ENCODE peak calls at places on chromosomes 3 and 15, in ten cellular contexts. D is NCI-H1092; F is stimulated activated CD4-positive, alpha-beta T cell treated with anti-CD3 and anti-CD28 coated beads, Interleukin-2, amount 100 ng/mL, for 4 hours; P is stimulated activated CD8-positive, alpha-beta memory T cell treated with anti-CD3 and anti-CD28 coated beads, Interleukin-15, amount 100 ng/mL, for 4 hours; K is cardiac septum; C is effector memory CD8-positive, alpha-beta T cell; W is uterus; S is activated CD4-positive, alpha-beta T cell treated with anti-CD3 and anti-CD28 coated beads, Interleukin-2, amount 10 ng/mL, durations not matched to agents 24 days and 14 days; G is HFFc6; H is cardiac fibroblast. B is an unnamed sample.
A peak's percentile ranks its signal among the peaks of the same experiment; 100 is the strongest.

GRCh38 chr15:79897380-79897678 is 515 bp upstream of the MTHFS start:
- DNase-seq in D (no peak), F (no peak), P (no peak), K (no peak), C (no peak), W (no peak), S (no peak), G (no peak), H (peak; percentile 39), B (no peak)

GRCh38 chr15:30904812-30905211 is 1.1 kb downstream of the FAN1 start:
- DNase-seq in D (no peak), F (no peak), P (no peak), K (no peak), C (no peak), W (no peak), S (no peak), G (no peak), H (no peak), B (no peak)

GRCh38 chr15:60580650-60581415 is 101.9 kb upstream of the ICE2 start:
- DNase-seq in D (no peak), F (no peak), P (no peak), K (no peak), C (peak; percentile 48), W (no peak), S (peak; percentile 88), G (no peak), H (no peak), B (no peak)

GRCh38 chr3:45704544-45704943 is 15.3 kb downstream of the SACM1L start:
- DNase-seq in D (no peak), F (no peak), P (no peak), K (no peak), C (no peak), W (no peak), S (no peak), G (no peak), H (no peak), B (no peak)

GRCh38 chr3:50616770-50617095 is 218 bp upstream of the MAPKAPK3 start:
- DNase-seq in D (peak; percentile 60), F (peak; percentile 93), P (peak; percentile 90), K (peak; percentile 98), C (peak; percentile 94), W (peak; percentile 93), S (peak; percentile 99), G (peak; percentile 78), H (peak; percentile 87), B (peak; percentile 78)

GRCh38 chr3:59690886-59691285 is 641.1 kb upstream of the CFAP20DC start:
- DNase-seq in D (no peak), F (no peak), P (no peak), K (no peak), C (no peak), W (no peak), S (no peak), G (no peak), H (no peak), B (no peak)

GRCh38 chr3:185822221-185822956 is 2.5 kb downstream of the IGF2BP2 start:
- DNase-seq in D (no peak), F (no peak), P (no peak), K (no peak), C (no peak), W (no peak), S (no peak), G (peak; percentile 79), H (peak; percentile 88), B (no peak)

GRCh38 chr3:46714728-46715506 is 2.8 kb downstream of the PRSS50 start:
- DNase-seq in D (no peak), F (no peak), P (no peak), K (peak; percentile 43), C (no peak), W (no peak), S (no peak), G (no peak), H (no peak), B (no peak)

GRCh38 chr15:98787936-98788757 is 139.8 kb downstream of the IGF1R start:
- DNase-seq in D (no peak), F (no peak), P (no peak), K (no peak), C (no peak), W (no peak), S (no peak), G (no peak), H (peak; percentile 32), B (no peak)

GRCh38 chr3:122727766-122728165 is 47.1 kb downstream of the PARP14 start:
- DNase-seq in D (no peak), F (no peak), P (no peak), K (no peak), C (no peak), W (no peak), S (no peak), G (no peak), H (no peak), B (no peak)

GRCh38 chr3:128421439-128421836 is 45.3 kb downstream of the DNAJB8 start:
- DNase-seq in D (no peak), F (no peak), P (no peak), K (no peak), C (no peak), W (no peak), S (no peak), G (no peak), H (no peak), B (no peak)

GRCh38 chr3:42961633-42962032 is 17.5 kb upstream of the GASK1A start:
- DNase-seq in D (no peak), F (no peak), P (no peak), K (no peak), C (no peak), W (peak; percentile 69), S (peak; percentile 64), G (peak; percentile 53), H (peak; percentile 73), B (no peak)